ENCODE peak calls at places on chromosome 18, in ten cellular contexts. One of them, this sample, is unnamed.

GRCh38 chr18:13003466-13003896 is 12.3 kb downstream of the CEP192 start:
- DNase-seq in stimulated activated CD8-positive, alpha-beta memory T cell treated with anti-CD3 and anti-CD28 coated beads, Interleukin-15, amount 100 ng/mL, for 48 hours: no peak
- DNase-seq in activated naive CD8-positive, alpha-beta T cell treated with anti-CD3 and anti-CD28 coated beads, Interleukin-2, amount 50 U/mL, for 24 hours: no peak
- DNase-seq in sigmoid colon: no peak
- DNase-seq in adrenal gland: peak; percentile 55
- DNase-seq in DMS153: no peak
- DNase-seq in GM12891: no peak
- DNase-seq in cortex of kidney: no peak
- DNase-seq in SW 1271: no peak
- DNase-seq in HTR-8/SVneo: peak; percentile 41
- DNase-seq in this sample: no peak

GRCh38 chr18:55337908-55338521 is 250.0 kb downstream of the TCF4 start:
- DNase-seq in stimulated activated CD8-positive, alpha-beta memory T cell treated with anti-CD3 and anti-CD28 coated beads, Interleukin-15, amount 100 ng/mL, for 48 hours: no peak
- DNase-seq in activated naive CD8-positive, alpha-beta T cell treated with anti-CD3 and anti-CD28 coated beads, Interleukin-2, amount 50 U/mL, for 24 hours: no peak
- DNase-seq in sigmoid colon: peak; percentile 69
- DNase-seq in adrenal gland: peak; percentile 67
- DNase-seq in DMS153: peak; percentile 27
- DNase-seq in GM12891: no peak
- DNase-seq in cortex of kidney: no peak
- DNase-seq in SW 1271: no peak
- DNase-seq in HTR-8/SVneo: no peak
- DNase-seq in this sample: no peak

GRCh38 chr18:37445368-37445767 is 120.2 kb downstream of the CELF4 start:
- DNase-seq in stimulated activated CD8-positive, alpha-beta memory T cell treated with anti-CD3 and anti-CD28 coated beads, Interleukin-15, amount 100 ng/mL, for 48 hours: no peak
- DNase-seq in activated naive CD8-positive, alpha-beta T cell treated with anti-CD3 and anti-CD28 coated beads, Interleukin-2, amount 50 U/mL, for 24 hours: no peak
- DNase-seq in sigmoid colon: no peak
- DNase-seq in adrenal gland: peak; percentile 64
- DNase-seq in DMS153: no peak
- DNase-seq in GM12891: no peak
- DNase-seq in cortex of kidney: no peak
- DNase-seq in SW 1271: no peak
- DNase-seq in HTR-8/SVneo: no peak
- DNase-seq in this sample: no peak

GRCh38 chr18:80104364-80104779 is 4.7 kb upstream of the ADNP2 start:
- DNase-seq in stimulated activated CD8-positive, alpha-beta memory T cell treated with anti-CD3 and anti-CD28 coated beads, Interleukin-15, amount 100 ng/mL, for 48 hours: no peak
- DNase-seq in activated naive CD8-positive, alpha-beta T cell treated with anti-CD3 and anti-CD28 coated beads, Interleukin-2, amount 50 U/mL, for 24 hours: no peak
- DNase-seq in sigmoid colon: no peak
- DNase-seq in adrenal gland: no peak
- DNase-seq in DMS153: no peak
- DNase-seq in GM12891: no peak
- DNase-seq in cortex of kidney: no peak
- DNase-seq in SW 1271: no peak
- DNase-seq in HTR-8/SVneo: no peak
- DNase-seq in this sample: no peak

GRCh38 chr18:35236964-35237363 is 3.9 kb upstream of the ZNF397 start:
- DNase-seq in stimulated activated CD8-positive, alpha-beta memory T cell treated with anti-CD3 and anti-CD28 coated beads, Interleukin-15, amount 100 ng/mL, for 48 hours: no peak
- DNase-seq in activated naive CD8-positive, alpha-beta T cell treated with anti-CD3 and anti-CD28 coated beads, Interleukin-2, amount 50 U/mL, for 24 hours: no peak
- DNase-seq in sigmoid colon: no peak
- DNase-seq in adrenal gland: no peak
- DNase-seq in DMS153: peak; percentile 88
- DNase-seq in GM12891: no peak
- DNase-seq in cortex of kidney: no peak
- DNase-seq in SW 1271: no peak
- DNase-seq in HTR-8/SVneo: no peak
- DNase-seq in this sample: no peak

GRCh38 chr18:64966667-64967066 is 784.1 kb upstream of the CDH7 start:
- DNase-seq in stimulated activated CD8-positive, alpha-beta memory T cell treated with anti-CD3 and anti-CD28 coated beads, Interleukin-15, amount 100 ng/mL, for 48 hours: no peak
- DNase-seq in activated naive CD8-positive, alpha-beta T cell treated with anti-CD3 and anti-CD28 coated beads, Interleukin-2, amount 50 U/mL, for 24 hours: no peak
- DNase-seq in sigmoid colon: no peak
- DNase-seq in adrenal gland: no peak
- DNase-seq in DMS153: peak; percentile 37
- DNase-seq in GM12891: no peak
- DNase-seq in cortex of kidney: no peak
- DNase-seq in SW 1271: no peak
- DNase-seq in HTR-8/SVneo: no peak
- DNase-seq in this sample: no peak

GRCh38 chr18:78069784-78070664 is 820.4 kb downstream of the GALR1 start:
- DNase-seq in stimulated activated CD8-positive, alpha-beta memory T cell treated with anti-CD3 and anti-CD28 coated beads, Interleukin-15, amount 100 ng/mL, for 48 hours: no peak
- DNase-seq in activated naive CD8-positive, alpha-beta T cell treated with anti-CD3 and anti-CD28 coated beads, Interleukin-2, amount 50 U/mL, for 24 hours: no peak
- DNase-seq in sigmoid colon: peak; percentile 85
- DNase-seq in adrenal gland: peak; percentile 57
- DNase-seq in DMS153: peak; percentile 73
- DNase-seq in GM12891: no peak
- DNase-seq in cortex of kidney: no peak
- DNase-seq in SW 1271: no peak
- DNase-seq in HTR-8/SVneo: no peak
- DNase-seq in this sample: no peak

GRCh38 chr18:77448046-77448445 is 198.4 kb downstream of the GALR1 start:
- DNase-seq in stimulated activated CD8-positive, alpha-beta memory T cell treated with anti-CD3 and anti-CD28 coated beads, Interleukin-15, amount 100 ng/mL, for 48 hours: no peak
- DNase-seq in activated naive CD8-positive, alpha-beta T cell treated with anti-CD3 and anti-CD28 coated beads, Interleukin-2, amount 50 U/mL, for 24 hours: no peak
- DNase-seq in sigmoid colon: no peak
- DNase-seq in adrenal gland: no peak
- DNase-seq in DMS153: no peak
- DNase-seq in GM12891: no peak
- DNase-seq in cortex of kidney: no peak
- DNase-seq in SW 1271: no peak
- DNase-seq in HTR-8/SVneo: no peak
- DNase-seq in this sample: no peak

GRCh38 chr18:11861583-11862288 is 10.5 kb downstream of the CHMP1B start:
- DNase-seq in stimulated activated CD8-positive, alpha-beta memory T cell treated with anti-CD3 and anti-CD28 coated beads, Interleukin-15, amount 100 ng/mL, for 48 hours: no peak
- DNase-seq in activated naive CD8-positive, alpha-beta T cell treated with anti-CD3 and anti-CD28 coated beads, Interleukin-2, amount 50 U/mL, for 24 hours: no peak
- DNase-seq in sigmoid colon: no peak
- DNase-seq in adrenal gland: no peak
- DNase-seq in DMS153: no peak
- DNase-seq in GM12891: no peak
- DNase-seq in cortex of kidney: no peak
- DNase-seq in SW 1271: no peak
- DNase-seq in HTR-8/SVneo: no peak
- DNase-seq in this sample: no peak

GRCh38 chr18:2654828-2655152 is 736 bp upstream of the SMCHD1 start:
- DNase-seq in stimulated activated CD8-positive, alpha-beta memory T cell treated with anti-CD3 and anti-CD28 coated beads, Interleukin-15, amount 100 ng/mL, for 48 hours: no peak
- DNase-seq in activated naive CD8-positive, alpha-beta T cell treated with anti-CD3 and anti-CD28 coated beads, Interleukin-2, amount 50 U/mL, for 24 hours: no peak
- DNase-seq in sigmoid colon: no peak
- DNase-seq in adrenal gland: no peak
- DNase-seq in DMS153: no peak
- DNase-seq in GM12891: no peak
- DNase-seq in cortex of kidney: no peak
- DNase-seq in SW 1271: no peak
- DNase-seq in HTR-8/SVneo: no peak
- DNase-seq in this sample: no peak

GRCh38 chr18:12921178-12921577 is 26.6 kb upstream of the SEH1L start:
- DNase-seq in stimulated activated CD8-positive, alpha-beta memory T cell treated with anti-CD3 and anti-CD28 coated beads, Interleukin-15, amount 100 ng/mL, for 48 hours: peak; percentile 18
- DNase-seq in activated naive CD8-positive, alpha-beta T cell treated with anti-CD3 and anti-CD28 coated beads, Interleukin-2, amount 50 U/mL, for 24 hours: peak; percentile 13
- DNase-seq in sigmoid colon: no peak
- DNase-seq in adrenal gland: no peak
- DNase-seq in DMS153: no peak
- DNase-seq in GM12891: no peak
- DNase-seq in cortex of kidney: no peak
- DNase-seq in SW 1271: no peak
- DNase-seq in HTR-8/SVneo: no peak
- DNase-seq in this sample: no peak

GRCh38 chr18:14916181-14916580 is 168.2 kb downstream of the ANKRD30B start:
- DNase-seq in stimulated activated CD8-positive, alpha-beta memory T cell treated with anti-CD3 and anti-CD28 coated beads, Interleukin-15, amount 100 ng/mL, for 48 hours: no peak
- DNase-seq in activated naive CD8-positive, alpha-beta T cell treated with anti-CD3 and anti-CD28 coated beads, Interleukin-2, amount 50 U/mL, for 24 hours: no peak
- DNase-seq in sigmoid colon: no peak
- DNase-seq in adrenal gland: no peak
- DNase-seq in DMS153: no peak
- DNase-seq in GM12891: no peak
- DNase-seq in cortex of kidney: no peak
- DNase-seq in SW 1271: no peak
- DNase-seq in HTR-8/SVneo: no peak
- DNase-seq in this sample: no peak

GRCh38 chr18:62790836-62791772 is 75.8 kb downstream of the PHLPP1 start:
- DNase-seq in stimulated activated CD8-positive, alpha-beta memory T cell treated with anti-CD3 and anti-CD28 coated beads, Interleukin-15, amount 100 ng/mL, for 48 hours: no peak
- DNase-seq in activated naive CD8-positive, alpha-beta T cell treated with anti-CD3 and anti-CD28 coated beads, Interleukin-2, amount 50 U/mL, for 24 hours: no peak
- DNase-seq in sigmoid colon: no peak
- DNase-seq in adrenal gland: no peak
- DNase-seq in DMS153: peak; percentile 56
- DNase-seq in GM12891: no peak
- DNase-seq in cortex of kidney: no peak
- DNase-seq in SW 1271: no peak
- DNase-seq in HTR-8/SVneo: no peak
- DNase-seq in this sample: no peak

GRCh38 chr18:70693196-70693595 is 404.4 kb downstream of the SOCS6 start:
- DNase-seq in stimulated activated CD8-positive, alpha-beta memory T cell treated with anti-CD3 and anti-CD28 coated beads, Interleukin-15, amount 100 ng/mL, for 48 hours: no peak
- DNase-seq in activated naive CD8-positive, alpha-beta T cell treated with anti-CD3 and anti-CD28 coated beads, Interleukin-2, amount 50 U/mL, for 24 hours: no peak
- DNase-seq in sigmoid colon: no peak
- DNase-seq in adrenal gland: no peak
- DNase-seq in DMS153: no peak
- DNase-seq in GM12891: no peak
- DNase-seq in cortex of kidney: no peak
- DNase-seq in SW 1271: no peak
- DNase-seq in HTR-8/SVneo: no peak
- DNase-seq in this sample: no peak

GRCh38 chr18:22640281-22640842 is 222.6 kb upstream of the CTAGE1 start:
- DNase-seq in stimulated activated CD8-positive, alpha-beta memory T cell treated with anti-CD3 and anti-CD28 coated beads, Interleukin-15, amount 100 ng/mL, for 48 hours: no peak
- DNase-seq in activated naive CD8-positive, alpha-beta T cell treated with anti-CD3 and anti-CD28 coated beads, Interleukin-2, amount 50 U/mL, for 24 hours: no peak
- DNase-seq in sigmoid colon: peak; percentile 44
- DNase-seq in adrenal gland: no peak
- DNase-seq in DMS153: peak; percentile 3
- DNase-seq in GM12891: no peak
- DNase-seq in cortex of kidney: no peak
- DNase-seq in SW 1271: no peak
- DNase-seq in HTR-8/SVneo: no peak
- DNase-seq in this sample: no peak

GRCh38 chr18:49898421-49898820 is 85.1 kb upstream of the ACAA2 start:
- DNase-seq in stimulated activated CD8-positive, alpha-beta memory T cell treated with anti-CD3 and anti-CD28 coated beads, Interleukin-15, amount 100 ng/mL, for 48 hours: peak; percentile 15
- DNase-seq in activated naive CD8-positive, alpha-beta T cell treated with anti-CD3 and anti-CD28 coated beads, Interleukin-2, amount 50 U/mL, for 24 hours: peak; percentile 63
- DNase-seq in sigmoid colon: no peak
- DNase-seq in adrenal gland: peak; percentile 58
- DNase-seq in DMS153: no peak
- DNase-seq in GM12891: peak; percentile 19
- DNase-seq in cortex of kidney: no peak
- DNase-seq in SW 1271: no peak
- DNase-seq in HTR-8/SVneo: peak; percentile 17
- DNase-seq in this sample: no peak

GRCh38 chr18:62979172-62979571 is 263.8 kb downstream of the PHLPP1 start:
- DNase-seq in stimulated activated CD8-positive, alpha-beta memory T cell treated with anti-CD3 and anti-CD28 coated beads, Interleukin-15, amount 100 ng/mL, for 48 hours: no peak
- DNase-seq in activated naive CD8-positive, alpha-beta T cell treated with anti-CD3 and anti-CD28 coated beads, Interleukin-2, amount 50 U/mL, for 24 hours: no peak
- DNase-seq in sigmoid colon: no peak
- DNase-seq in adrenal gland: no peak
- DNase-seq in DMS153: peak; percentile 84
- DNase-seq in GM12891: no peak
- DNase-seq in cortex of kidney: no peak
- DNase-seq in SW 1271: no peak
- DNase-seq in HTR-8/SVneo: no peak
- DNase-seq in this sample: no peak

GRCh38 chr18:63844254-63844653 is 43.3 kb upstream of the SERPINB2 start:
- DNase-seq in stimulated activated CD8-positive, alpha-beta memory T cell treated with anti-CD3 and anti-CD28 coated beads, Interleukin-15, amount 100 ng/mL, for 48 hours: no peak
- DNase-seq in activated naive CD8-positive, alpha-beta T cell treated with anti-CD3 and anti-CD28 coated beads, Interleukin-2, amount 50 U/mL, for 24 hours: no peak
- DNase-seq in sigmoid colon: no peak
- DNase-seq in adrenal gland: no peak
- DNase-seq in DMS153: no peak
- DNase-seq in GM12891: no peak
- DNase-seq in cortex of kidney: no peak
- DNase-seq in SW 1271: no peak
- DNase-seq in HTR-8/SVneo: no peak
- DNase-seq in this sample: no peak